ENCODE peak calls at places on chromosomes 1 and 21, in four cellular contexts. Q is AG04450, F is heart left ventricle, K is colonic mucosa. I is an unnamed sample.
A peak's percentile ranks its signal among the peaks of the same experiment; 100 is the strongest.

GRCh38 chr1:5373281-5373680 is 618.9 kb downstream of the NPHP4 start:
- DNase-seq in K (no peak), Q (no peak), F (no peak), I (no peak)

GRCh38 chr1:106534612-106535011 is 521.9 kb upstream of the PRMT6 start:
- DNase-seq in F (no peak), Q (no peak), K (no peak), I (no peak)

GRCh38 chr1:231694081-231694443 is 67.5 kb downstream of the DISC1 start:
- DNase-seq in F (no peak), K (no peak), Q (no peak), I (peak; percentile 26)

GRCh38 chr1:94020764-94021579 is 100.0 kb downstream of the ABCA4 start:
- DNase-seq in F (no peak), K (no peak), Q (peak; percentile 93), I (peak; percentile 95)

GRCh38 chr1:48109390-48110009 is 112.3 kb upstream of the TRABD2B start:
- DNase-seq in Q (peak; percentile 18), F (peak; percentile 15), K (peak; percentile 51), I (peak; percentile 27)

GRCh38 chr1:36222481-36223372 is 1.5 kb upstream of the THRAP3 start:
- DNase-seq in K (no peak), F (no peak), Q (no peak), I (no peak)

GRCh38 chr1:235124665-235125064 is 4.0 kb downstream of the TOMM20 start:
- DNase-seq in Q (no peak), F (no peak), K (no peak), I (no peak)

GRCh38 chr1:50023292-50024159 is at the start of gene AGBL4:
- DNase-seq in K (peak; percentile 69), F (peak; percentile 23), Q (no peak), I (peak; percentile 41)

GRCh38 chr1:208052926-208053407 is 142.0 kb upstream of the CD34 start:
- DNase-seq in K (no peak), Q (no peak), F (no peak), I (no peak)

GRCh38 chr21:41824466-41825207 is 54.5 kb downstream of the PRDM15 start:
- DNase-seq in Q (no peak), F (no peak), K (no peak), I (no peak)
- TF ChIP-seq CTCF in Q (no peak), F (no peak), K (no peak), I (no peak)

DNA sequence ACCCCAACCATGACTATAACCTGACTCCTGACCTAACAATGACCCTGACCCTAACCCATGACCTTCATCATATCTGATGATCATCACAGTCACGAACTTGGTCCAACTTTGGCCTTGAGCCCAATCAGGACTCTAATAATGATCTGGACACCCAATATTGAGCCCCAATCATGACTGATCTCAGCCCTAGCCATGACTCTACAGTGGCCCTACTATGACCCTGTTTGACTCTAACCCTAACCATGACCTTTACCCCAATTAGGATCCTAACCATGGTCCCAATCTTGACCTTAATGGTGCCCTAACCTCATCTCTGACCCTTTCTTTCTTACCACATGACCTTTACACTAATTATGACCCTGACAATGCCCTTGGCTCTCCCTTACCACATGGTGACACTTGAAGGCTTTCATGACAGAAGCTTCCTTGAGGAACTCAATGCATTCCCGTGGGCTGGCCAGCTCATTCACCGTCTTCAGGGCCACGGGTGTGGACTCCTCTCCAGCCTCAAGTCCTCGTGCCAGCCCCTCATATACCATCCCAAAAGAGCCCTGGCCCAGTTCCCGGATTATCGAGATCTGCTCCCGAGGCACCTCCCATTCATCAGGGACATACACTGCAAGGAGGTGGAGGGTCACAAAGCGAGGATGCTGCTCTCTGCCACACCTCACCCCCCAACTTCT is 16.2 kb downstream of the INSRR start:
- DNase-seq in Q (no peak), F (no peak), K (no peak), I (no peak)
- H3K27me3 ChIP-seq in Q (peaks cover 79% of the 10 kb centered on the region), F (no peaks in the 10 kb centered on the region), K (peaks cover 39% of the 10 kb centered on the region), I (peaks cover 41% of the 10 kb centered on the region)

DNA sequence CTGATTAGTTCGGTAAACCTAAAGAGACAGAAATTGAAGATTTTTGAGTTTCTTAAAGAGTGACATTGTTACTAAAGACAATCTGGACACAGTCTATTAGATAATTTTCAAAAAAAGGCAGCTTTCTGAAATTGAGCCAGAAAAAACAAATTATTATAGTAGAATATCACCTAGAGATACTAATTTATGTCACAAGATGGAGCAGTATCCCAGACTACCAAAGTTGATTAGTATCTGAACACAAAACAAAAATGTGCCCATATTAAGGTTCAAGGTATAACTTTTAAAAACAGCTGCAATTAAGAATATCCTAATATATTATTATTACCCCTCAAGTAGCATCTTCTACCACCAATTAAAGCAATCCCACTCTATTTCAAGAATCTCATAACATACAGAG is 40.5 kb upstream of the SYT2 start:
- DNase-seq in K (no peak), Q (no peak), F (no peak), I (no peak)
- TF ChIP-seq CTCF in K (no peak), Q (no peak), F (no peak), I (no peak)

GRCh38 chr1:179867493-179868330 is 9.9 kb downstream of the TOR1AIP2 start:
- DNase-seq in F (no peak), K (peak; percentile 47), Q (no peak), I (peak; percentile 62)
- H3K27me3 ChIP-seq in F (no peaks in the 10 kb centered on the region), K (no peaks in the 10 kb centered on the region), Q (no peaks in the 10 kb centered on the region), I (no peaks in the 10 kb centered on the region)

GRCh38 chr21:37564341-37564923 is 197.9 kb downstream of the DYRK1A start:
- DNase-seq in Q (peak; percentile 92), F (peak; percentile 77), K (peak; percentile 76), I (peak; percentile 96)
- TF ChIP-seq CTCF in Q (no peak), F (no peak), K (no peak), I (no peak)

GRCh38 chr1:71044833-71045232 is 2.8 kb downstream of the PTGER3 start:
- DNase-seq in Q (no peak), F (no peak), K (no peak), I (no peak)

GRCh38 chr1:71045463-71046028 is 2.1 kb downstream of the PTGER3 start:
- DNase-seq in Q (no peak), K (no peak), F (no peak), I (no peak)

GRCh38 chr1:71049951-71050598 is 2.5 kb upstream of the PTGER3 start:
- DNase-seq in Q (peak; percentile 50), F (no peak), K (peak; percentile 27), I (peak; percentile 57)

GRCh38 chr1:71046891-71047634 is 553 bp downstream of the PTGER3 start:
- DNase-seq in F (no peak), K (peak; percentile 21), Q (no peak), I (no peak)

GRCh38 chr1:71047635-71048607 is at the start of gene PTGER3:
- DNase-seq in Q (no peak), F (peak; percentile 43), K (peak; percentile 84), I (no peak)
- H3K27me3 ChIP-seq in Q (peaks cover 38% of the 10 kb centered on the region), F (peaks cover 11% of the 10 kb centered on the region), K (peaks cover 19% of the 10 kb centered on the region), I (peaks cover 21% of the 10 kb centered on the region)